ENCODE peak calls at places on chromosomes 5 and 9, in ten cellular contexts. One of them, this sample, is unnamed. For H3K36me3 and H3K27me3, the result is how much of the 10 kb centered on the place peaks cover.

GRCh38 chr5:17186271-17186670 is 31.2 kb upstream of the BASP1 start:
- DNase-seq in GM23338: no peak
- DNase-seq in sigmoid colon: no peak
- DNase-seq in upper lobe of right lung: no peak
- DNase-seq in hepatocyte: no peak
- DNase-seq in lung: no peak
- DNase-seq in mammary epithelial cell: peak
- DNase-seq in heart right ventricle: no peak
- DNase-seq in left lung: no peak
- DNase-seq in ascending aorta: no peak
- DNase-seq in this sample: no peak

GRCh38 chr5:177336112-177336511 is 15.4 kb downstream of the LMAN2 start:
- DNase-seq in hepatocyte: no peak
- DNase-seq in heart right ventricle: no peak
- DNase-seq in upper lobe of right lung: no peak
- DNase-seq in mammary epithelial cell: no peak
- DNase-seq in sigmoid colon: no peak
- DNase-seq in ascending aorta: no peak
- DNase-seq in lung: no peak
- DNase-seq in left lung: no peak
- DNase-seq in GM23338: peak
- DNase-seq in this sample: no peak

GRCh38 chr9:91477106-91477505 is 53.5 kb upstream of the NFIL3 start:
- DNase-seq in heart right ventricle: no peak
- DNase-seq in upper lobe of right lung: no peak
- DNase-seq in GM23338: no peak
- DNase-seq in sigmoid colon: no peak
- DNase-seq in hepatocyte: no peak
- DNase-seq in mammary epithelial cell: no peak
- DNase-seq in ascending aorta: no peak
- DNase-seq in lung: no peak
- DNase-seq in left lung: no peak
- DNase-seq in this sample: no peak

GRCh38 chr5:134005415-134006118 is 792 bp upstream of the VDAC1 start:
- DNase-seq in ascending aorta: no peak
- DNase-seq in upper lobe of right lung: peak
- DNase-seq in hepatocyte: peak
- DNase-seq in heart right ventricle: peak
- DNase-seq in lung: no peak
- DNase-seq in left lung: peak
- DNase-seq in sigmoid colon: peak
- DNase-seq in mammary epithelial cell: no peak
- DNase-seq in GM23338: peak
- DNase-seq in this sample: no peak

GRCh38 chr5:79932510-79933504 is 58.3 kb downstream of the MTX3 start:
- DNase-seq in mammary epithelial cell: peak
- DNase-seq in left lung: no peak
- DNase-seq in GM23338: no peak
- DNase-seq in ascending aorta: no peak
- DNase-seq in upper lobe of right lung: no peak
- DNase-seq in hepatocyte: no peak
- DNase-seq in heart right ventricle: no peak
- DNase-seq in lung: no peak
- DNase-seq in sigmoid colon: no peak
- DNase-seq in this sample: no peak

GRCh38 chr5:58022055-58022454 is 437.8 kb downstream of the PLK2 start:
- DNase-seq in GM23338: no peak
- DNase-seq in sigmoid colon: no peak
- DNase-seq in heart right ventricle: no peak
- DNase-seq in upper lobe of right lung: no peak
- DNase-seq in ascending aorta: no peak
- DNase-seq in lung: no peak
- DNase-seq in hepatocyte: peak
- DNase-seq in left lung: no peak
- DNase-seq in mammary epithelial cell: no peak
- DNase-seq in this sample: no peak

GRCh38 chr9:131809941-131810344 is 70.1 kb upstream of the RAPGEF1 start:
- DNase-seq in ascending aorta: no peak
- DNase-seq in left lung: no peak
- DNase-seq in mammary epithelial cell: peak
- DNase-seq in heart right ventricle: no peak
- DNase-seq in lung: no peak
- DNase-seq in GM23338: no peak
- DNase-seq in sigmoid colon: no peak
- DNase-seq in upper lobe of right lung: no peak
- DNase-seq in hepatocyte: no peak
- DNase-seq in this sample: no peak

GRCh38 chr5:170254056-170254455 is 21.3 kb downstream of the C5orf58 start:
- DNase-seq in mammary epithelial cell: peak
- DNase-seq in heart right ventricle: no peak
- DNase-seq in hepatocyte: no peak
- DNase-seq in upper lobe of right lung: no peak
- DNase-seq in GM23338: peak
- DNase-seq in left lung: no peak
- DNase-seq in sigmoid colon: no peak
- DNase-seq in lung: no peak
- DNase-seq in ascending aorta: no peak
- DNase-seq in this sample: no peak

GRCh38 chr5:172708183-172708505 is 62.9 kb downstream of the DUSP1 start:
- DNase-seq in GM23338: no peak
- DNase-seq in lung: no peak
- DNase-seq in left lung: no peak
- DNase-seq in heart right ventricle: no peak
- DNase-seq in upper lobe of right lung: no peak
- DNase-seq in sigmoid colon: no peak
- DNase-seq in mammary epithelial cell: no peak
- DNase-seq in ascending aorta: no peak
- DNase-seq in hepatocyte: no peak
- DNase-seq in this sample: no peak

GRCh38 chr9:14362175-14362574 is 48.2 kb upstream of the NFIB start:
- DNase-seq in sigmoid colon: peak
- DNase-seq in heart right ventricle: no peak
- DNase-seq in upper lobe of right lung: no peak
- DNase-seq in ascending aorta: no peak
- DNase-seq in left lung: no peak
- DNase-seq in lung: no peak
- DNase-seq in GM23338: no peak
- DNase-seq in hepatocyte: no peak
- DNase-seq in mammary epithelial cell: no peak
- DNase-seq in this sample: peak

DNA sequence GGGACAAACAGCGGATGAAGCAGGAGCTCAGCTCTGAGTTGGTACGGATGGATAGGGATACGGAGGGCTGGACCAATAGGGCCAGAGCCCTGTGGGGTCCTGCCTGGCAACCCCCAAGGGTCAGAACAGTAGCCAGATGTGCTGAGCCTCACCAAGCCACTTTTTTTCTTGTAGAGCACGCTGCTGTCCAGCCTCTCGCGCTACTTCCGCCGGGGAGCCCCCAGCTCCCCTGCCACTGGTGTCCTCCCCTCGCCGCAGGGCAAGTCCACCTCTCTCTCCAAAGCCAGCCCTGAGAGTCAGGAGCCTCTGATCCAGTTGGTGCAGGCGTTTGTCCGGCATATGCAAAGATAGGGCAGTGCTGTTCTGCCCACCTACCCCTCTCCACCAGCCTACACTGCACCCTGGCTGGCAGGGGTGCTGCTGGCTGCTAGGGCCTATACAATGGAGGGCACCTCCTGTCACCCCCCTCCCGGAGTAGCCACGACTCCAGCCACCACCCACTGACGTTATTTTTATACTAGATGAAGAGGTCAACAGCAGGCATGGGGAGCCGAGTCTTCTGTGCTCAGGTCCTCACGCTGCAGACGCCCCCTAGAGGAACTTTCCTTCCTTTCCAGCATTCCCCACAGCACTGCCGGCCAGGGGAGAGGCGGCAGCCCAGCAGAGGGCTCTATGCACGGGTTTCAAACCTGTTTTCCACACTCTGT is 21.6 kb downstream of the SH3GLB2 start:
- DNase-seq in upper lobe of right lung: peak
- DNase-seq in heart right ventricle: peak
- DNase-seq in mammary epithelial cell: peak
- DNase-seq in sigmoid colon: peak
- DNase-seq in hepatocyte: peak
- DNase-seq in ascending aorta: no peak
- DNase-seq in GM23338: peak
- DNase-seq in left lung: no peak
- DNase-seq in lung: peak
- DNase-seq in this sample: peak
- H3K36me3 ChIP-seq in upper lobe of right lung: half or more
- H3K36me3 ChIP-seq in heart right ventricle: half or more
- H3K36me3 ChIP-seq in mammary epithelial cell: under half
- H3K36me3 ChIP-seq in sigmoid colon: half or more
- H3K36me3 ChIP-seq in hepatocyte: under half
- H3K36me3 ChIP-seq in ascending aorta: half or more
- H3K36me3 ChIP-seq in GM23338: under half
- H3K36me3 ChIP-seq in left lung: half or more
- H3K36me3 ChIP-seq in lung: half or more
- H3K36me3 ChIP-seq in this sample: under half

DNA sequence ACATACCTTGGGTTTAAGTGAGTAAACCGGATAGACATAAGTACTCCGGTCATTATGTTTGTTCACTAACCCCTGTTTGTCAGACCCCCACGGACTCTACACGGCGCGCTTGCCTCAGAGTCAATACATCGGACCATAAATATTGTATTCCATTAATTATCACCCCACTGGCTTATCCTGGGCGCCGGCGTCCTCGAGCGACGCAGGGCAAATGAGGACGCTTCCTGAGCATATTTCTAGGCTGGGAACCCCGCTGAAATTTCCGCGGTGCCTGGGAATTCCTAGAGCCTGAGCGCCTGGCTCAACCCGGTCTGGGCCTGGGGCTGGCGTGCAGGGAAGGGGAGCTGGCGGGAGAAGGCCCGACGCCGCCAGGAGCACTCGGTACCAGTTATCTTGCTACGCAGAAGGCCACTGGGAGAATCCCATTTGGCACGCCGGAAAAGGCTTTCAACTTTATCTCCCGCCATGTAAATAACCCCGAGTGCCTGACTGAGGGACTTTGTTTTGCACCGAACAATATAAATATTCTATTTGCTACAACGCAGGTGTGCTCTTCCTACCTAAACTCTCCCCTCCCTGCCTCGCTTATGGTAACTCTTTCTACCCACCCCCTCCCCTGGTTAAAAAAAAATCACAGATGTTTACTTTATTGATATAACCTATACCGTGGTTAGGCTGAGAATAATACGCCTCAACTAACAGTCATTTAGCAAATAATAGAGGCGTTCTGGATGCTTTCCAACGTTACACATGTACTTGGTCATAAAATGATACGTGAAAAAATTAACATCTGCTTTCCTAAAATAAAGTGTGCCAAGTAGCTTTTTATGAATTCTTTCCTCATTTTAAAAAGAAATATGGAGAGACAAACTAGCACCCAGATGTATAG is 19.5 kb downstream of the NR2F1 start:
- DNase-seq in lung: no peak
- DNase-seq in upper lobe of right lung: no peak
- DNase-seq in left lung: no peak
- DNase-seq in hepatocyte: no peak
- DNase-seq in mammary epithelial cell: no peak
- DNase-seq in GM23338: peak
- DNase-seq in ascending aorta: no peak
- DNase-seq in heart right ventricle: no peak
- DNase-seq in sigmoid colon: no peak
- DNase-seq in this sample: no peak
- H3K27me3 ChIP-seq in lung: under half
- H3K27me3 ChIP-seq in upper lobe of right lung: half or more
- H3K27me3 ChIP-seq in left lung: half or more
- H3K27me3 ChIP-seq in hepatocyte: half or more
- H3K27me3 ChIP-seq in mammary epithelial cell: under half
- H3K27me3 ChIP-seq in GM23338: half or more
- H3K27me3 ChIP-seq in ascending aorta: under half
- H3K27me3 ChIP-seq in heart right ventricle: half or more
- H3K27me3 ChIP-seq in sigmoid colon: under half
- H3K27me3 ChIP-seq in this sample: under half

GRCh38 chr9:137853392-137853995 is 24.1 kb upstream of the CACNA1B start:
- DNase-seq in left lung: no peak
- DNase-seq in GM23338: no peak
- DNase-seq in mammary epithelial cell: no peak
- DNase-seq in heart right ventricle: no peak
- DNase-seq in hepatocyte: no peak
- DNase-seq in ascending aorta: no peak
- DNase-seq in upper lobe of right lung: no peak
- DNase-seq in lung: no peak
- DNase-seq in sigmoid colon: no peak
- DNase-seq in this sample: no peak

DNA sequence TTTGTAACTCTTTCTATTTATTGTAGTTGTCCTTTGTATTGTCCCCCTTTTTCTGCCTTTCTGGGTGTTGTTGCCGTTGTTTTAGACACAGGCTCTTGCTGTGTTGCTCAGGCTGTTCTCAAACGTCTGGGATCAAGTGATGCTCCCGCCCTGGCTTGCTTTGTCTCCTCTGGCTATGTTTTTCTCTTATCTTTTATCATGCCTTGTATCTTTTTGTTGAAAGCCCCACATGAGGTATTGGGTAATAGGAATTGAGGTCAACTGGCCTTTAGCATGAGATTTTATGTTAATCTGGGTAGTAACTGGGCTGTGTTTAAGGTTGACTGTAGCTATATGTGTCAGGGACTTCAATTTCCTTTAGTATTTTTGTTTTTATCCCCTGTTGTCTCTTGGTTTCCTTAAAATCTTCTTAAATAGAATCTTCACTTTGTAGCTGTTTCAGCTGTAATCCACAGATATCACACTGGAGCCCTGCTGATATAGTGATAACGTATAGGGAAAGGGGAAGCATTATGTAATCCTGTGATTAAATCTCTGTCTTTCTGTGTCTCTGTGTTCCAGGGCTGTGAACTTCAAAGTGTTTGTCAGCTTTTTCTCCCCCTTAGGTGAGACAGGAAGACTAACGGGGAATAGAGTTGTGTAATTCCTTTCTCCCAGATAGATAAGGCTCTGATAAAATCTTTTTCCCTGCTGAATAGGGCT is 25.9 kb upstream of the CACNA1B start:
- DNase-seq in upper lobe of right lung: no peak
- DNase-seq in left lung: no peak
- DNase-seq in ascending aorta: no peak
- DNase-seq in mammary epithelial cell: no peak
- DNase-seq in lung: no peak
- DNase-seq in sigmoid colon: no peak
- DNase-seq in heart right ventricle: no peak
- DNase-seq in GM23338: no peak
- DNase-seq in hepatocyte: no peak
- DNase-seq in this sample: no peak
- H3K4me3 ChIP-seq in upper lobe of right lung: no peak
- H3K4me3 ChIP-seq in left lung: no peak
- H3K4me3 ChIP-seq in ascending aorta: no peak
- H3K4me3 ChIP-seq in mammary epithelial cell: no peak
- H3K4me3 ChIP-seq in lung: no peak
- H3K4me3 ChIP-seq in sigmoid colon: no peak
- H3K4me3 ChIP-seq in heart right ventricle: no peak
- H3K4me3 ChIP-seq in GM23338: no peak
- H3K4me3 ChIP-seq in hepatocyte: no peak
- H3K4me3 ChIP-seq in this sample: no peak

DNA sequence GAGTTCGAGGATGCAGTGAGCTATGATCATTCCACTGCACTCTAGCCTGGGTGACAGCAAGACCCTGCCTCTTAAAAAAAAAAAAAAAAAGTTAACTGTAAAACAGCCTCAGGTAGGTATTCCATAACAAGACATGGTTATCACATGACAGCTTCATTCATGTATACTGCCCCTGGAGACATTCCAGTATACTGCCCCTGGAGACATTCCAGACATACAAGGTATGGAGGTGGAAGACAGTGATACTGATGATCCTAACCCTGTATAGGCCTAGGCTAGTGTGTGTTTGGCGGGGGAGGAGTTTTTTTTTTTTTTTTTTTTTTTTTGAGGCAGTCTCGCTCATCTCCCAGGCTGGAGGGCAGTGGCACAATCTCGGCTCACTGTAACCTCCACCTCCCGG is 105.5 kb downstream of the RICTOR start:
- DNase-seq in left lung: no peak
- DNase-seq in sigmoid colon: no peak
- DNase-seq in GM23338: peak
- DNase-seq in lung: no peak
- DNase-seq in ascending aorta: no peak
- DNase-seq in mammary epithelial cell: no peak
- DNase-seq in hepatocyte: no peak
- DNase-seq in upper lobe of right lung: no peak
- DNase-seq in heart right ventricle: no peak
- DNase-seq in this sample: no peak
- H3K36me3 ChIP-seq in left lung: half or more
- H3K36me3 ChIP-seq in sigmoid colon: half or more
- H3K36me3 ChIP-seq in GM23338: under half
- H3K36me3 ChIP-seq in lung: under half
- H3K36me3 ChIP-seq in ascending aorta: under half
- H3K36me3 ChIP-seq in mammary epithelial cell: under half
- H3K36me3 ChIP-seq in hepatocyte: under half
- H3K36me3 ChIP-seq in upper lobe of right lung: half or more
- H3K36me3 ChIP-seq in heart right ventricle: half or more
- H3K36me3 ChIP-seq in this sample: under half